ENCODE peak calls at places on chromosome 15, in four cellular contexts. N, W, P and J are unnamed samples.

GRCh38 chr15:52788099-52788986 is 1.8 kb downstream of the ONECUT1 start:
- DNase-seq in N (no peak), W (no peak), P (no peak), J (no peak)

GRCh38 chr15:60764408-60764963 is 285.5 kb upstream of the ICE2 start:
- DNase-seq in N (no peak), W (no peak), P (no peak), J (no peak)

GRCh38 chr15:37921527-37922385 is 12.7 kb upstream of the TMCO5A start:
- DNase-seq in N (no peak), W (no peak), P (no peak), J (no peak)

GRCh38 chr15:63240136-63240535 is 37.3 kb upstream of the APH1B start:
- DNase-seq in N (no peak), W (no peak), P (no peak), J (no peak)

GRCh38 chr15:74504418-74504817 is 36.6 kb upstream of the ARID3B start:
- DNase-seq in N (no peak), W (no peak), P (no peak), J (no peak)

GRCh38 chr15:31839388-31839787 is 190.9 kb upstream of the CHRNA7 start:
- DNase-seq in N (no peak), W (no peak), P (no peak), J (no peak)

GRCh38 chr15:82045179-82045891 is 483 bp downstream of the MEX3B start:
- DNase-seq in N (peak), W (no peak), P (peak), J (no peak)

GRCh38 chr15:101295607-101296225 is 668 bp upstream of the SNRPA1 start:
- DNase-seq in N (no peak), W (no peak), P (no peak), J (no peak)

GRCh38 chr15:77507911-77508310 is 87.2 kb downstream of the HMG20A start:
- DNase-seq in N (peak), W (no peak), P (no peak), J (no peak)

GRCh38 chr15:60507596-60508424 is 28.9 kb upstream of the ICE2 start:
- DNase-seq in N (peak), W (no peak), P (peak), J (no peak)

GRCh38 chr15:85756411-85757072 is 38.2 kb downstream of the KLHL25 start:
- DNase-seq in N (peak), W (no peak), P (no peak), J (no peak)

GRCh38 chr15:57697588-57697987 is 8.9 kb upstream of the POLR2M start:
- DNase-seq in N (no peak), W (no peak), P (no peak), J (no peak)

GRCh38 chr15:39828374-39828931 is 45.8 kb upstream of the FSIP1 start:
- DNase-seq in N (no peak), W (no peak), P (no peak), J (no peak)

GRCh38 chr15:50116477-50116876 is 2.6 kb downstream of the ATP8B4 start:
- DNase-seq in N (no peak), W (no peak), P (peak), J (no peak)

GRCh38 chr15:101641134-101641764 is 10.9 kb downstream of the TM2D3 start:
- DNase-seq in N (peak), W (no peak), P (peak), J (no peak)

GRCh38 chr15:100671858-100672543 is 69.6 kb downstream of the ASB7 start:
- DNase-seq in N (peak), W (no peak), P (peak), J (no peak)

GRCh38 chr15:29935296-29936020 is 113.2 kb upstream of the TJP1 start:
- DNase-seq in N (no peak), W (no peak), P (peak), J (no peak)

GRCh38 chr15:66635006-66635405 is 67.0 kb upstream of the SMAD6 start:
- DNase-seq in N (no peak), W (no peak), P (no peak), J (no peak)

GRCh38 chr15:47870956-47871625 is 153.8 kb downstream of the SEMA6D start:
- DNase-seq in N (no peak), W (no peak), P (no peak), J (no peak)

GRCh38 chr15:91627473-91628309 is 225.8 kb upstream of the SLCO3A1 start:
- DNase-seq in N (no peak), W (no peak), P (no peak), J (no peak)

GRCh38 chr15:61879219-61879618 is 181.0 kb downstream of the VPS13C start:
- DNase-seq in N (no peak), W (no peak), P (no peak), J (no peak)